ENCODE peak calls at places on chromosomes 1 and 21, in seven cellular contexts. One of them, this sample, is unnamed.

GRCh38 chr1:8257621-8258020 is 60.3 kb upstream of the SLC45A1 start:
- DNase-seq in glomerular endothelial cell: no peak
- DNase-seq in activated naive CD4-positive, alpha-beta T cell treated with anti-CD3 and anti-CD28 coated beads for 36 hours: no peak
- DNase-seq in fibroblast of lung: no peak
- DNase-seq in sigmoid colon: no peak
- DNase-seq in retina: no peak
- DNase-seq in RWPE2: no peak
- DNase-seq in this sample: no peak

GRCh38 chr1:210342986-210343780 is 14.5 kb downstream of the HHAT start:
- DNase-seq in glomerular endothelial cell: no peak
- DNase-seq in activated naive CD4-positive, alpha-beta T cell treated with anti-CD3 and anti-CD28 coated beads for 36 hours: no peak
- DNase-seq in fibroblast of lung: no peak
- DNase-seq in sigmoid colon: no peak
- DNase-seq in retina: no peak
- DNase-seq in RWPE2: no peak
- DNase-seq in this sample: no peak

GRCh38 chr1:78673120-78673519 is 23.5 kb downstream of the IFI44 start:
- DNase-seq in glomerular endothelial cell: no peak
- DNase-seq in activated naive CD4-positive, alpha-beta T cell treated with anti-CD3 and anti-CD28 coated beads for 36 hours: peak
- DNase-seq in fibroblast of lung: no peak
- DNase-seq in sigmoid colon: no peak
- DNase-seq in retina: no peak
- DNase-seq in RWPE2: no peak
- DNase-seq in this sample: peak

GRCh38 chr1:56509713-56510641 is 69.4 kb downstream of the PLPP3 start:
- DNase-seq in glomerular endothelial cell: no peak
- DNase-seq in activated naive CD4-positive, alpha-beta T cell treated with anti-CD3 and anti-CD28 coated beads for 36 hours: no peak
- DNase-seq in fibroblast of lung: no peak
- DNase-seq in sigmoid colon: no peak
- DNase-seq in retina: peak
- DNase-seq in RWPE2: no peak
- DNase-seq in this sample: no peak

GRCh38 chr1:98086796-98087195 is 166.0 kb upstream of the DPYD start:
- DNase-seq in glomerular endothelial cell: peak
- DNase-seq in activated naive CD4-positive, alpha-beta T cell treated with anti-CD3 and anti-CD28 coated beads for 36 hours: no peak
- DNase-seq in fibroblast of lung: peak
- DNase-seq in sigmoid colon: no peak
- DNase-seq in retina: no peak
- DNase-seq in RWPE2: no peak
- DNase-seq in this sample: no peak

GRCh38 chr1:159071970-159072582 is 4.5 kb downstream of the AIM2 start:
- DNase-seq in glomerular endothelial cell: peak
- DNase-seq in activated naive CD4-positive, alpha-beta T cell treated with anti-CD3 and anti-CD28 coated beads for 36 hours: no peak
- DNase-seq in fibroblast of lung: peak
- DNase-seq in sigmoid colon: no peak
- DNase-seq in retina: peak
- DNase-seq in RWPE2: no peak
- DNase-seq in this sample: peak

GRCh38 chr1:36912365-36912840 is 121.9 kb downstream of the GRIK3 start:
- DNase-seq in glomerular endothelial cell: no peak
- DNase-seq in activated naive CD4-positive, alpha-beta T cell treated with anti-CD3 and anti-CD28 coated beads for 36 hours: no peak
- DNase-seq in fibroblast of lung: no peak
- DNase-seq in sigmoid colon: peak
- DNase-seq in retina: peak
- DNase-seq in RWPE2: no peak
- DNase-seq in this sample: no peak

GRCh38 chr21:22889445-22889844 is 1891.2 kb downstream of the NCAM2 start:
- DNase-seq in glomerular endothelial cell: no peak
- DNase-seq in activated naive CD4-positive, alpha-beta T cell treated with anti-CD3 and anti-CD28 coated beads for 36 hours: no peak
- DNase-seq in fibroblast of lung: no peak
- DNase-seq in sigmoid colon: no peak
- DNase-seq in retina: no peak
- DNase-seq in RWPE2: no peak
- DNase-seq in this sample: no peak

GRCh38 chr1:103513720-103514119 is 11.8 kb upstream of the RNPC3 start:
- DNase-seq in glomerular endothelial cell: no peak
- DNase-seq in activated naive CD4-positive, alpha-beta T cell treated with anti-CD3 and anti-CD28 coated beads for 36 hours: no peak
- DNase-seq in fibroblast of lung: no peak
- DNase-seq in sigmoid colon: no peak
- DNase-seq in retina: no peak
- DNase-seq in RWPE2: no peak
- DNase-seq in this sample: no peak

This sample was measured in activated CD4-positive, alpha-beta T cell treated with anti-CD3 and anti-CD28 coated beads, Interleukin-2, amount 10 ng/mL, durations not matched to agents 24 days and 14 days.